ENCODE peak calls at places on chromosomes 7 and 10, in five cellular contexts. Z is cardiac fibroblast, M is astrocyte of the cerebellum, S is breast epithelium, U is GM06990. P is an unnamed sample.

GRCh38 chr10:103967433-103968142 is 648 bp downstream of the SLK start:
- DNase-seq in U (no peak), S (no peak), Z (peak; percentile 32), M (no peak), P (peak; percentile 9)

GRCh38 chr10:79239275-79239779 is 107.9 kb upstream of the PPIF start:
- DNase-seq in U (no peak), S (no peak), Z (no peak), M (no peak), P (no peak)

GRCh38 chr10:4519691-4520402 is 306.2 kb upstream of the AKR1E2 start:
- DNase-seq in S (no peak), Z (peak; percentile 93), M (no peak), U (no peak), P (no peak)

GRCh38 chr7:75925717-75926435 is 10.9 kb downstream of the POR start:
- DNase-seq in U (no peak), M (no peak), Z (no peak), S (no peak), P (no peak)

GRCh38 chr10:51569467-51569866 is 129.9 kb downstream of the CSTF2T start:
- DNase-seq in M (no peak), S (no peak), U (no peak), Z (no peak), P (no peak)

GRCh38 chr7:40647719-40648118 is 512.9 kb downstream of the SUGCT start:
- DNase-seq in S (no peak), M (no peak), U (no peak), Z (no peak), P (no peak)

GRCh38 chr10:112724404-112724991 is 225.5 kb upstream of the TCF7L2 start:
- DNase-seq in M (no peak), U (no peak), S (no peak), Z (no peak), P (no peak)

GRCh38 chr10:62652114-62652513 is 152.4 kb upstream of the ADO start:
- DNase-seq in S (no peak), U (no peak), M (no peak), Z (no peak), P (no peak)

GRCh38 chr10:100347568-100348195 is 649 bp downstream of the SCD start:
- DNase-seq in Z (no peak), S (no peak), U (no peak), M (no peak), P (no peak)

GRCh38 chr10:49139866-49140195 is 6.0 kb upstream of the FAM170B start:
- DNase-seq in U (no peak), Z (peak; percentile 43), M (peak; percentile 83), S (no peak), P (no peak)

GRCh38 chr7:99623702-99624447 is 7.1 kb downstream of the ZSCAN25 start:
- DNase-seq in S (no peak), M (no peak), U (no peak), Z (no peak), P (no peak)

GRCh38 chr7:134446446-134446845 is 12.5 kb downstream of the AKR1B1 start:
- DNase-seq in Z (no peak), U (no peak), M (no peak), S (no peak), P (no peak)

GRCh38 chr7:104772405-104772821 is 241.6 kb upstream of the KMT2E start:
- DNase-seq in S (no peak), U (no peak), Z (no peak), M (no peak), P (no peak)

GRCh38 chr7:116257156-116257555 is 46.8 kb downstream of the TES start:
- DNase-seq in S (no peak), U (no peak), M (no peak), Z (no peak), P (no peak)

GRCh38 chr7:79709574-79710409 is 256.3 kb upstream of the MAGI2 start:
- DNase-seq in S (no peak), U (no peak), M (peak; percentile 11), Z (peak; percentile 46), P (no peak)

GRCh38 chr10:17841055-17841454 is 31.9 kb downstream of the MRC1 start:
- DNase-seq in S (no peak), M (no peak), Z (no peak), U (no peak), P (no peak)

GRCh38 chr10:71213761-71214440 is 1.5 kb downstream of the UNC5B start:
- DNase-seq in M (no peak), Z (peak; percentile 92), U (no peak), S (peak; percentile 47), P (no peak)

GRCh38 chr7:70695804-70696104 is 436.2 kb upstream of the GALNT17 start:
- DNase-seq in Z (no peak), S (no peak), U (no peak), M (no peak), P (no peak)

GRCh38 chr10:122648599-122649428 is 50.8 kb downstream of the C10orf120 start:
- DNase-seq in M (peak; percentile 4), U (no peak), Z (peak; percentile 52), S (no peak), P (no peak)

GRCh38 chr10:10911471-10911921 is 106.2 kb upstream of the CELF2 start:
- DNase-seq in M (peak; percentile 86), S (peak; percentile 54), Z (peak; percentile 93), U (no peak), P (no peak)

GRCh38 chr10:43110318-43111071 is 27.8 kb upstream of the CSGALNACT2 start:
- DNase-seq in Z (peak; percentile 80), U (no peak), S (no peak), M (no peak), P (no peak)

GRCh38 chr10:29102233-29102632 is 186.6 kb upstream of the LYZL1 start:
- DNase-seq in S (no peak), Z (peak; percentile 27), M (no peak), U (no peak), P (no peak)

GRCh38 chr10:114518401-114519305 is 114.4 kb upstream of the AFAP1L2 start:
- DNase-seq in U (no peak), S (no peak), M (no peak), Z (no peak), P (no peak)

GRCh38 chr10:15290671-15291070 is 80.4 kb downstream of the FAM171A1 start:
- DNase-seq in M (no peak), Z (no peak), S (no peak), U (no peak), P (no peak)

GRCh38 chr10:24381235-24382010 is 172.5 kb downstream of the KIAA1217 start:
- DNase-seq in M (no peak), S (no peak), Z (no peak), U (no peak), P (no peak)

DNA sequence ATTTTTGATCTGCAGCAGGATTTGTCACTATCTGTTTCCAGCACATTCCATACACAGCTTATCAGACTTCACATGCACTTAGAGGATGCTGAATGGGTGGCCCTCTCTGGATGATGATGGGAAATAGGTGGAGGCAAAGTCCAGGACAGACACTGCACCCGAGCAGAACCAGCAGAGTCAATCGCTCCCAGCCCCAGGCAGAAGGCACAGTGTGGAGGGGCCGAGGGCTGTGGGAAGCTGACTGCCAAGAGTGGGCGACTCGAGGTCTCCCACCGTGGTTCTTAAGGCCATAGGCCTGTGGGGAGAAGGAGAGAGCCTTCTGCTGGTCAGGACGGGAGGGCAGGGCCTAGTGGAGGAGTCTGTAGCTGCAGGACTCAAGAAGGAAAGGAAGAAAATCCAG is 490.2 kb upstream of the MGMT start:
- DNase-seq in Z (no peak), U (no peak), M (no peak), S (no peak), P (no peak)
- H3K4me3 ChIP-seq in Z (no peak overlapping the region), U (no peak overlapping the region), M (no peak overlapping the region), S (no peak overlapping the region), P (no peak overlapping the region)

GRCh38 chr10:125085281-125085680 is 75.1 kb downstream of the CTBP2 start:
- DNase-seq in S (no peak), Z (no peak), U (no peak), M (no peak), P (no peak)
- H3K4me3 ChIP-seq in S (no peak overlapping the region), Z (no peak overlapping the region), U (no peak overlapping the region), M (no peak overlapping the region), P (no peak overlapping the region)

DNA sequence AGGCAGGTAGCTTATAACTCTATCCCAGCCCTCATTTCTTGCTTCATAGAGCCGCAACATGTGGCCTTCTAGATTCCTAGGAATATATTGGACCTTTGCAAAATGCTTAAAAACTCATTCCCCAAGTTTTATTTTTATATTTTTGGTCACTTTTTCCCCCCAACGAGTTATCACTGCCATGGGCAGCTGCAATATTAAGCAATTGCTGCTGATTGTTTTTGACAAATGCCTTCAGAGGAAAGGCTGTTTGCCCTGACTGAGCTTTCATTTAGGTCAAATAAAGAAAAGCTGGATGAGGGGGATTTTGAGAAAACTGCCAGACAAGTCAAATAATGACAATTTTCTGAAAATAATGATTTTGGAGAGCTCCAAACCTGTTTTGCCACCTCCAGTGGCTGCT is 976.9 kb upstream of the MBL2 start:
- DNase-seq in Z (no peak), S (no peak), M (no peak), U (no peak), P (no peak)
- H3K4me3 ChIP-seq in Z (no peak overlapping the region), S (no peak overlapping the region), M (no peak overlapping the region), U (no peak overlapping the region), P (no peak overlapping the region)

DNA sequence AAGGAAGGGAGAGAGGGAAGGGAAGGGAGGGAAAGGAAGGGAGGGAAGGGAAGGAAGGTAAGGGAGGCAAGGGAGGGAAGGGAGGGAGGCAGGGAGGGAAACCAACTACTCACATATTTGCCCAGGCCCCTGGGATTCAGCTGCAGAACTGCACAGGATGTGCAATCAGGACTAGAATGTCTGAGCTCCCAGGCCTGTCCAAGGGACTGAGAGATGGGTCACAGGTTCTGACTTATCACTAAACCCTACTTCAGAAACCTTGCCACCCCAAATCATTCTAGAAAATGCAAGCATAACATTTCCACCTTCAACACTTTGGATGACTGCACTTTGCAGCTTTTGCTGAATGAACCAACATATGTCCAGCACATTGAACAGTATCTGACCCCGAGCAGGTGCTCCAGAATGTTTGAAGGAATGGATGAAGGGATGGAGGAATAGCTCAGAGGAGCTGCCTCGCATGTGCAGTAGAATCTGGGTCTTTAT is 245.3 kb downstream of the KCNMA1 start:
- DNase-seq in Z (no peak), M (no peak), S (no peak), U (no peak), P (no peak)
- H3K4me3 ChIP-seq in Z (no peak overlapping the region), M (no peak overlapping the region), S (no peak overlapping the region), U (no peak overlapping the region), P (no peak overlapping the region)

GRCh38 chr7:120998996-120999565 is 10.6 kb downstream of the CPED1 start:
- DNase-seq in Z (no peak), M (no peak), U (no peak), S (no peak), P (no peak)

GRCh38 chr7:120998525-120998924 is 10.0 kb downstream of the CPED1 start:
- DNase-seq in U (no peak), M (no peak), Z (no peak), S (no peak), P (no peak)

GRCh38 chr7:121001932-121002754 is 13.6 kb downstream of the CPED1 start:
- DNase-seq in M (no peak), U (no peak), S (no peak), Z (no peak), P (no peak)

GRCh38 chr7:121001234-121001633 is 12.7 kb downstream of the CPED1 start:
- DNase-seq in S (no peak), U (no peak), Z (no peak), M (no peak), P (no peak)

GRCh38 chr7:121000091-121000983 is 11.8 kb downstream of the CPED1 start:
- DNase-seq in S (no peak), U (no peak), Z (peak; percentile 63), M (no peak), P (no peak)
- H3K4me3 ChIP-seq in S (peak overlapping the region; percentile 13), U (no peak overlapping the region), Z (peak overlapping the region; percentile 8), M (no peak overlapping the region), P (no peak overlapping the region)

GRCh38 chr7:105849122-105849855 is 27.1 kb downstream of the ATXN7L1 start:
- DNase-seq in M (no peak), U (peak; percentile 10), S (no peak), Z (no peak), P (peak; percentile 38)
- H3K4me3 ChIP-seq in M (no peak overlapping the region), U (no peak overlapping the region), S (no peak overlapping the region), Z (no peak overlapping the region), P (no peak overlapping the region)

GRCh38 chr7:68038621-68039314 is 1042.1 kb downstream of the TYW1 start:
- DNase-seq in U (no peak), S (no peak), Z (peak; percentile 19), M (peak; percentile 3), P (no peak)
- H3K4me3 ChIP-seq in U (no peak overlapping the region), S (no peak overlapping the region), Z (no peak overlapping the region), M (no peak overlapping the region), P (no peak overlapping the region)